ENCODE peak calls at places on chromosomes 12 and 14, in nine cellular contexts. R is HTR-8/SVneo, L is Daoy, T is hepatic stellate cell, Y is GM12891, H is mucosa of gallbladder, B is aorta, J is T follicular helper cell, S is NCI-H1092. P is an unnamed sample.

GRCh38 chr14:81165188-81165587 is 55.6 kb downstream of the GTF2A1 start:
- DNase-seq in S (no peak), B (no peak), L (no peak), J (no peak), R (no peak), H (no peak), T (no peak), Y (no peak), P (no peak)

GRCh38 chr12:46585854-46586621 is 213.5 kb upstream of the SLC38A2 start:
- DNase-seq in S (no peak), Y (no peak), R (no peak), B (no peak), J (peak; percentile 10), H (peak; percentile 63), L (peak; percentile 84), T (peak; percentile 6), P (no peak)

GRCh38 chr12:54287316-54288157 is 7.0 kb downstream of the HNRNPA1 start:
- DNase-seq in T (no peak), R (no peak), J (no peak), Y (no peak), S (no peak), B (peak; percentile 20), H (no peak), L (no peak), P (no peak)

GRCh38 chr12:94621662-94622359 is 28.5 kb downstream of the TMCC3 start:
- DNase-seq in B (no peak), R (peak; percentile 67), T (peak; percentile 18), Y (peak; percentile 37), S (no peak), H (no peak), L (peak; percentile 78), J (no peak), P (no peak)

GRCh38 chr14:101116486-101117130 is 213.1 kb upstream of the RTL1 start:
- DNase-seq in R (no peak), L (no peak), T (no peak), Y (no peak), S (no peak), B (no peak), H (peak; percentile 6), J (no peak), P (no peak)

GRCh38 chr14:99191663-99192621 is 80.1 kb downstream of the BCL11B start:
- DNase-seq in Y (no peak), J (peak; percentile 43), L (peak; percentile 88), R (peak; percentile 27), B (peak; percentile 83), H (peak; percentile 71), S (peak; percentile 53), T (no peak), P (peak; percentile 68)

GRCh38 chr12:109567967-109568366 is 5.3 kb downstream of the MMAB start:
- DNase-seq in Y (no peak), B (no peak), L (no peak), R (no peak), H (no peak), J (no peak), T (no peak), S (no peak), P (peak; percentile 38)

GRCh38 chr14:92939699-92940098 is 16.7 kb downstream of the CHGA start:
- DNase-seq in R (no peak), Y (no peak), T (no peak), J (no peak), H (no peak), L (no peak), B (no peak), S (no peak), P (no peak)

GRCh38 chr12:116490481-116490880 is 68.7 kb upstream of the MAP1LC3B2 start:
- DNase-seq in S (no peak), R (no peak), L (no peak), H (no peak), T (no peak), B (no peak), Y (no peak), J (no peak), P (no peak)

GRCh38 chr12:54658306-54659264 is 10.4 kb upstream of the DCD start:
- DNase-seq in J (peak; percentile 20), Y (peak; percentile 47), S (peak; percentile 62), L (peak; percentile 75), H (peak; percentile 31), B (no peak), T (peak; percentile 39), R (peak; percentile 28), P (peak; percentile 44)

GRCh38 chr12:904010-904414 is 45.5 kb downstream of the RAD52 start:
- DNase-seq in S (no peak), T (no peak), R (no peak), H (no peak), J (no peak), L (no peak), Y (no peak), B (no peak), P (no peak)